ENCODE peak calls at places on chromosomes 4 and X, in nine cellular contexts. Z is stomach, A is endothelial cell, P is thoracic aorta, X is HCT116, R is H9, K is heart left ventricle, U is WTC11, Y is dorsolateral prefrontal cortex. F is an unnamed sample.
A peak's percentile ranks its signal among the peaks of the same experiment; 100 is the strongest.

GRCh38 chr4:69881173-69881773 is 21.3 kb upstream of the SULT1E1 start:
- DNase-seq in X (peak; percentile 22), R (peak; percentile 26), Z (peak; percentile 35), A (no peak), Y (peak; percentile 40), P (no peak), U (peak; percentile 15), K (no peak), F (no peak)

GRCh38 chr4:119585771-119586170 is 42.8 kb downstream of the PDE5A start:
- DNase-seq in A (no peak), U (no peak), K (no peak), R (no peak), P (no peak), Z (no peak), X (no peak), Y (no peak), F (no peak)

GRCh38 chr4:36716874-36717273 is 435.5 kb downstream of the DTHD1 start:
- DNase-seq in X (no peak), P (no peak), R (no peak), A (no peak), K (no peak), Z (no peak), U (no peak), Y (no peak), F (no peak)

GRCh38 chr4:59222231-59222630 is 1977.9 kb upstream of the ADGRL3 start:
- DNase-seq in Z (no peak), R (no peak), X (no peak), P (no peak), A (no peak), Y (no peak), K (no peak), U (no peak), F (no peak)

GRCh38 chr4:35358001-35358584 is 886.2 kb downstream of the ARAP2 start:
- DNase-seq in Z (no peak), X (peak; percentile 10), A (no peak), R (no peak), U (no peak), P (no peak), Y (no peak), K (no peak), F (no peak)

GRCh38 chrX:103782640-103783039 is 6.0 kb downstream of the PLP1 start:
- DNase-seq in K (no peak), X (no peak), U (no peak), P (no peak), Z (no peak), Y (peak; percentile 58), A (no peak), R (peak; percentile 17), F (no peak)

GRCh38 chr4:83664741-83665140 is 128.8 kb downstream of the GPAT3 start:
- DNase-seq in P (no peak), Y (no peak), K (no peak), X (no peak), U (peak; percentile 15), A (no peak), R (no peak), Z (no peak), F (no peak)

GRCh38 chr4:75194180-75194579 is 261.3 kb downstream of the PARM1 start:
- DNase-seq in U (no peak), Y (no peak), Z (no peak), X (no peak), R (no peak), K (no peak), P (no peak), A (no peak), F (no peak)

GRCh38 chr4:110501826-110502225 is 25.9 kb downstream of the ENPEP start:
- DNase-seq in R (no peak), X (no peak), P (no peak), Y (no peak), A (no peak), Z (no peak), U (no peak), K (no peak), F (no peak)

GRCh38 chr4:107988763-107989035 is 990 bp upstream of the HADH start:
- DNase-seq in Y (no peak), P (no peak), X (no peak), R (no peak), A (no peak), K (no peak), Z (peak; percentile 40), U (no peak), F (no peak)

GRCh38 chrX:31334997-31335396 is 263.2 kb upstream of the FTHL17 start:
- DNase-seq in A (no peak), U (no peak), Y (no peak), X (no peak), P (no peak), K (no peak), R (no peak), Z (no peak), F (no peak)

GRCh38 chr4:157300678-157301077 is 80.2 kb downstream of the GRIA2 start:
- DNase-seq in A (no peak), P (no peak), R (no peak), Y (no peak), U (no peak), X (no peak), Z (no peak), K (no peak), F (no peak)

GRCh38 chr4:68271851-68272756 is 26.6 kb upstream of the TMPRSS11B start:
- DNase-seq in R (peak; percentile 32), A (peak; percentile 10), Y (no peak), U (peak; percentile 32), P (no peak), K (no peak), X (peak; percentile 21), Z (no peak), F (no peak)

GRCh38 chr4:57591073-57591472 is 480.9 kb upstream of the IGFBP7 start:
- DNase-seq in U (no peak), Z (no peak), X (no peak), A (no peak), K (no peak), P (no peak), Y (no peak), R (no peak), F (no peak)

GRCh38 chrX:134734343-134735001 is 76.2 kb upstream of the PLAC1 start:
- DNase-seq in A (no peak), Z (no peak), P (no peak), K (no peak), X (no peak), U (no peak), R (no peak), Y (no peak), F (no peak)

GRCh38 chr4:74203467-74203866 is 45.5 kb downstream of the MTHFD2L start:
- DNase-seq in P (no peak), Z (no peak), K (no peak), Y (no peak), A (no peak), R (no peak), X (no peak), U (no peak), F (no peak)

GRCh38 chrX:150769408-150769807 is 76.2 kb downstream of the MTMR1 start:
- DNase-seq in R (no peak), Y (no peak), P (no peak), A (no peak), Z (no peak), K (no peak), U (no peak), X (no peak), F (no peak)

GRCh38 chrX:51893931-51894696 is 691 bp downstream of the MAGED1 start:
- DNase-seq in Z (no peak), U (peak; percentile 22), R (no peak), X (no peak), Y (no peak), P (no peak), A (peak; percentile 5), K (no peak), F (peak; percentile 23)

GRCh38 chr4:125762537-125762936 is 447.8 kb downstream of the FAT4 start:
- DNase-seq in Y (no peak), K (no peak), P (no peak), A (no peak), U (no peak), X (no peak), Z (no peak), R (no peak), F (no peak)
- TF ChIP-seq CTCF in Y (no peak), K (no peak), P (no peak), A (peak; percentile 21), U (no peak), X (no peak), Z (no peak), R (peak; percentile 61), F (no peak)

GRCh38 chrX:21932277-21932996 is 8.1 kb upstream of the SMS start:
- DNase-seq in P (no peak), X (no peak), Z (no peak), U (no peak), K (no peak), A (no peak), R (no peak), Y (no peak), F (no peak)

GRCh38 chrX:21929209-21929608 is 11.3 kb upstream of the SMS start:
- DNase-seq in A (no peak), Z (no peak), Y (no peak), P (no peak), R (no peak), K (no peak), U (no peak), X (no peak), F (no peak)

GRCh38 chrX:21930986-21931385 is 9.5 kb upstream of the SMS start:
- DNase-seq in Y (no peak), U (no peak), Z (no peak), A (no peak), K (no peak), R (no peak), X (no peak), P (no peak), F (no peak)

GRCh38 chrX:21934414-21934813 is 6.1 kb upstream of the SMS start:
- DNase-seq in R (no peak), Y (no peak), P (no peak), U (no peak), Z (no peak), K (no peak), A (no peak), X (no peak), F (no peak)

GRCh38 chrX:21933077-21933476 is 7.4 kb upstream of the SMS start:
- DNase-seq in Y (no peak), A (no peak), R (peak; percentile 51), U (peak; percentile 34), X (no peak), K (no peak), Z (no peak), P (no peak), F (no peak)
- TF ChIP-seq CTCF in Y (no peak), A (no peak), R (peak; percentile 66), U (no peak), X (no peak), K (no peak), Z (no peak), P (no peak), F (no peak)

DNA sequence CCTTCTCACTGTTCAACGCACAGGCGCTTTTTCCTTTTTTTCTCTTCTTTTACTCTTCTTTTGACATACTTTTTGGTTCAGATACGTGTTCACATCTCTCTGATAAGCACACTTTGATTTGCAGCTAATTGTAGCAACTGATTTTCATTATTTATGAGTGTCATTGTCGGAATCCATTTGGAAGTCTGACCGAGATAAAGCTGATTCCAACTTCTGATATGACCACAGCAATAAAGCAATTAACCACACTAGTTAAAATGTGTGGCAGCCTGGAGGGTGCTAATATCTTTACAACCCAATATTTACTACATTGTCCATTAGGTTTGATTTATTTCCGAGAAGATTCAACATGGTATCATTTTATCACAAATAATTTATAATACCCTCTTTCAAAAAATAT is 101.8 kb downstream of the TENM3 start:
- DNase-seq in A (no peak), R (no peak), K (no peak), X (no peak), U (no peak), Y (no peak), P (no peak), Z (no peak), F (no peak)
- TF ChIP-seq CTCF in A (no peak), R (no peak), K (no peak), X (no peak), U (no peak), Y (no peak), P (no peak), Z (no peak), F (no peak)

GRCh38 chrX:63275127-63275526 is 76.0 kb downstream of the SPIN4 start:
- DNase-seq in X (peak; percentile 8), Y (peak; percentile 44), K (no peak), Z (no peak), U (peak; percentile 38), A (peak; percentile 51), R (peak; percentile 35), P (no peak), F (no peak)
- TF ChIP-seq CTCF in X (peak; percentile 20), Y (peak; percentile 57), K (no peak), Z (no peak), U (peak; percentile 32), A (peak; percentile 41), R (peak; percentile 62), P (peak; percentile 38), F (no peak)